ENCODE peak calls at places on chromosomes 11 and 22, in five cellular contexts. D is AG04449, B is fibroblast of lung, J is HuH-7.5, O is GM10248. Q is an unnamed sample.

GRCh38 chr11:135075740-135076139 is 663.7 kb upstream of the B3GAT1 start:
- DNase-seq in D (no peak), B (peak), J (no peak), O (no peak), Q (peak)

GRCh38 chr11:118005224-118006152 is 19.3 kb downstream of the IL10RA start:
- DNase-seq in D (no peak), B (no peak), J (no peak), O (no peak), Q (no peak)

GRCh38 chr11:83827520-83827919 is 541.4 kb upstream of the CCDC90B start:
- DNase-seq in D (peak), B (peak), J (no peak), O (no peak), Q (no peak)

GRCh38 chr11:101860694-101861371 is 54.0 kb upstream of the CEP126 start:
- DNase-seq in D (no peak), B (peak), J (peak), O (peak), Q (peak)

GRCh38 chr11:116844722-116845121 is 7.3 kb upstream of the APOA1 start:
- DNase-seq in D (no peak), B (no peak), J (no peak), O (no peak), Q (no peak)

GRCh38 chr22:46569848-46570695 is 32.7 kb upstream of the CELSR1 start:
- DNase-seq in D (no peak), B (no peak), J (no peak), O (no peak), Q (no peak)

GRCh38 chr11:61111786-61112517 is 9.7 kb downstream of the CD5 start:
- DNase-seq in D (no peak), B (no peak), J (no peak), O (no peak), Q (no peak)

GRCh38 chr11:129861702-129862107 is 33.7 kb downstream of the NFRKB start:
- DNase-seq in D (peak), B (peak), J (peak), O (no peak), Q (peak)

GRCh38 chr22:37068859-37069258 is 17.3 kb downstream of the KCTD17 start:
- DNase-seq in D (no peak), B (no peak), J (no peak), O (no peak), Q (no peak)

GRCh38 chr22:20418211-20418788 is 19.3 kb downstream of the SCARF2 start:
- DNase-seq in D (no peak), B (peak), J (peak), O (peak), Q (peak)

GRCh38 chr11:19777342-19778102 is 64.9 kb downstream of the NAV2 start:
- DNase-seq in D (no peak), B (peak), J (peak), O (peak), Q (peak)

GRCh38 chr11:19715373-19715772 is 2.7 kb downstream of the NAV2 start:
- DNase-seq in D (peak), B (peak), J (no peak), O (no peak), Q (peak)

GRCh38 chr11:66857927-66858185 is 992 bp downstream of the LRFN4 start:
- DNase-seq in D (no peak), B (no peak), J (peak), O (no peak), Q (no peak)

GRCh38 chr22:26169312-26170111 is at the start of gene SEZ6L:
- DNase-seq in D (no peak), B (peak), J (no peak), O (peak), Q (no peak)

GRCh38 chr22:40602231-40602630 is 34.3 kb downstream of the MRTFA start:
- DNase-seq in D (no peak), B (peak), J (no peak), O (no peak), Q (no peak)

GRCh38 chr11:58788355-58789023 is 56.0 kb downstream of the GLYATL2 start:
- DNase-seq in D (no peak), B (peak), J (no peak), O (peak), Q (peak)

GRCh38 chr22:50622723-50623327 is 5.1 kb downstream of the ARSA start:
- DNase-seq in D (no peak), B (no peak), J (no peak), O (no peak), Q (peak)

GRCh38 chr11:119249671-119250010 is 43.5 kb downstream of the CBL start:
- DNase-seq in D (no peak), B (peak), J (no peak), O (no peak), Q (no peak)

GRCh38 chr11:45692808-45693453 is 27.5 kb upstream of the CHST1 start:
- DNase-seq in D (no peak), B (no peak), J (no peak), O (no peak), Q (no peak)

GRCh38 chr22:29002603-29003002 is 59.0 kb downstream of the C22orf31 start:
- DNase-seq in D (no peak), B (no peak), J (no peak), O (no peak), Q (no peak)

GRCh38 chr11:10540915-10541591 is at the start of gene RNF141:
- DNase-seq in D (no peak), B (peak), J (peak), O (peak), Q (peak)

GRCh38 chr11:36053314-36053713 is 109.5 kb downstream of the LDLRAD3 start:
- DNase-seq in D (no peak), B (no peak), J (no peak), O (no peak), Q (no peak)

GRCh38 chr22:36374603-36375024 is 13.2 kb downstream of the MYH9 start:
- DNase-seq in D (no peak), B (peak), J (no peak), O (no peak), Q (peak)

GRCh38 chr11:117843666-117844484 is 19.3 kb upstream of the FXYD2 start:
- DNase-seq in D (no peak), B (peak), J (no peak), O (peak), Q (peak)

GRCh38 chr22:45468872-45469572 is 33.7 kb upstream of the FBLN1 start:
- DNase-seq in D (no peak), B (peak), J (no peak), O (no peak), Q (peak)

GRCh38 chr11:13008625-13009475 is at the start of gene RASSF10:
- DNase-seq in D (no peak), B (peak), J (peak), O (peak), Q (no peak)

GRCh38 chr11:71940561-71941219 is 11.8 kb downstream of the RNF121 start:
- DNase-seq in D (no peak), B (peak), J (no peak), O (no peak), Q (no peak)

GRCh38 chr22:29695129-29695926 is 24.5 kb upstream of the CABP7 start:
- DNase-seq in D (no peak), B (no peak), J (no peak), O (no peak), Q (no peak)

GRCh38 chr11:35223429-35223828 is 84.5 kb downstream of the CD44 start:
- DNase-seq in D (no peak), B (peak), J (no peak), O (no peak), Q (no peak)

GRCh38 chr11:69054397-69055211 is 5.9 kb downstream of the TPCN2 start:
- DNase-seq in D (no peak), B (no peak), J (no peak), O (no peak), Q (no peak)

GRCh38 chr11:44583353-44583669 is 17.8 kb downstream of the CD82 start:
- DNase-seq in D (no peak), B (no peak), J (no peak), O (no peak), Q (no peak)

GRCh38 chr11:128859563-128860441 is 7.3 kb downstream of the KCNJ1 start:
- DNase-seq in D (no peak), B (peak), J (peak), O (peak), Q (peak)

GRCh38 chr22:42307806-42308563 is 37.5 kb upstream of the TCF20 start:
- DNase-seq in D (no peak), B (no peak), J (no peak), O (no peak), Q (no peak)

GRCh38 chr11:28763876-28764275 is 655.7 kb downstream of the METTL15 start:
- DNase-seq in D (no peak), B (peak), J (no peak), O (no peak), Q (no peak)

GRCh38 chr11:124473476-124473875 is 28.0 kb upstream of the OR8B8 start:
- DNase-seq in D (no peak), B (no peak), J (no peak), O (no peak), Q (no peak)

GRCh38 chr11:72085836-72086475 is 5.3 kb downstream of the LRRC51 start:
- DNase-seq in D (no peak), B (no peak), J (no peak), O (no peak), Q (no peak)

GRCh38 chr11:123674297-123674696 is 19.9 kb upstream of the SCN3B start:
- DNase-seq in D (no peak), B (no peak), J (no peak), O (no peak), Q (no peak)